ENCODE peak calls at places on chromosome 6, in six cellular contexts. C is effector memory CD8-positive, alpha-beta T cell; R is iris pigment epithelial cell; U is cerebellar cortex; J is breast epithelium; N is HS-5. O is an unnamed sample.

GRCh38 chr6:133236898-133237297 is 4.3 kb upstream of the EYA4 start:
- DNase-seq in R (peak; percentile 82), J (no peak), U (no peak), N (peak; percentile 28), C (no peak), O (no peak)

GRCh38 chr6:257774-258173 is 34.5 kb upstream of the DUSP22 start:
- DNase-seq in J (no peak), N (no peak), C (no peak), U (no peak), R (no peak), O (no peak)

GRCh38 chr6:150719099-150719767 is 119.5 kb downstream of the PLEKHG1 start:
- DNase-seq in N (no peak), U (no peak), R (no peak), J (no peak), C (no peak), O (peak; percentile 29)

GRCh38 chr6:67888886-67889681 is 746.0 kb upstream of the ADGRB3 start:
- DNase-seq in C (no peak), N (no peak), U (no peak), J (no peak), R (no peak), O (peak; percentile 45)

GRCh38 chr6:108575905-108576494 is 15.3 kb downstream of the FOXO3 start:
- DNase-seq in C (no peak), R (no peak), N (no peak), J (no peak), U (no peak), O (no peak)

GRCh38 chr6:156975414-156975813 is 198.2 kb downstream of the ARID1B start:
- DNase-seq in U (no peak), R (no peak), J (no peak), C (no peak), N (no peak), O (no peak)

GRCh38 chr6:36745283-36745682 is 47.7 kb downstream of the RAB44 start:
- DNase-seq in R (no peak), C (no peak), N (no peak), U (no peak), J (no peak), O (no peak)

GRCh38 chr6:91678679-91679078 is 1091.8 kb upstream of the MAP3K7 start:
- DNase-seq in U (no peak), C (no peak), N (no peak), J (no peak), R (no peak), O (no peak)